ENCODE peak calls at places on chromosomes 7 and 10, in nine cellular contexts. Z is heart right ventricle; U is naive thymus-derived CD8-positive, alpha-beta T cell; P is A172; F is NCI-H774; X is NCI-H1105 treated with DMSO at 0.1 percent for 48 hours; A is iPS-NIHi11; I is posterior cingulate gyrus; S is stimulated activated CD4-positive, alpha-beta T cell treated with anti-CD3 and anti-CD28 coated beads, Interleukin-2, amount 100 ng/mL, for 48 hours. Q is an unnamed sample.

GRCh38 chr7:43585521-43585920 is 2.6 kb downstream of the STK17A start:
- DNase-seq in Z (no peak), U (no peak), P (peak), F (no peak), X (no peak), A (no peak), I (no peak), S (no peak), Q (no peak)

GRCh38 chr10:3785849-3786290 is 861 bp upstream of the KLF6 start:
- DNase-seq in Z (peak), U (no peak), P (no peak), F (no peak), X (no peak), A (peak), I (no peak), S (peak), Q (no peak)

GRCh38 chr7:103727982-103728610 is 261.4 kb downstream of the RELN start:
- DNase-seq in Z (no peak), U (no peak), P (no peak), F (no peak), X (no peak), A (no peak), I (no peak), S (no peak), Q (no peak)

GRCh38 chr10:24882047-24882698 is 70.2 kb downstream of the PRTFDC1 start:
- DNase-seq in Z (no peak), U (peak), P (peak), F (no peak), X (no peak), A (no peak), I (no peak), S (no peak), Q (peak)

GRCh38 chr10:113207924-113208323 is 257.9 kb downstream of the TCF7L2 start:
- DNase-seq in Z (no peak), U (no peak), P (no peak), F (no peak), X (no peak), A (no peak), I (no peak), S (no peak), Q (no peak)

GRCh38 chr7:100476903-100477870 is 1.8 kb downstream of the TSC22D4 start:
- DNase-seq in Z (no peak), U (no peak), P (no peak), F (no peak), X (no peak), A (peak), I (no peak), S (peak), Q (no peak)

GRCh38 chr10:8705415-8705814 is 650.9 kb downstream of the GATA3 start:
- DNase-seq in Z (no peak), U (no peak), P (no peak), F (no peak), X (no peak), A (no peak), I (no peak), S (no peak), Q (no peak)

GRCh38 chr7:82950436-82950835 is 212.2 kb downstream of the PCLO start:
- DNase-seq in Z (no peak), U (no peak), P (no peak), F (no peak), X (no peak), A (no peak), I (no peak), S (no peak), Q (no peak)

GRCh38 chr10:73205121-73205520 is 37.2 kb downstream of the FAM149B1 start:
- DNase-seq in Z (no peak), U (no peak), P (no peak), F (no peak), X (no peak), A (no peak), I (no peak), S (no peak), Q (no peak)

GRCh38 chr10:26157734-26158133 is 58.8 kb upstream of the GAD2 start:
- DNase-seq in Z (no peak), U (no peak), P (peak), F (no peak), X (no peak), A (peak), I (no peak), S (no peak), Q (no peak)

GRCh38 chr7:111126987-111127386 is 36.1 kb downstream of the LRRN3 start:
- DNase-seq in Z (no peak), U (no peak), P (peak), F (no peak), X (no peak), A (peak), I (no peak), S (no peak), Q (peak)

GRCh38 chr7:112594397-112594796 is 113.6 kb downstream of the LSMEM1 start:
- DNase-seq in Z (no peak), U (no peak), P (no peak), F (no peak), X (no peak), A (no peak), I (no peak), S (no peak), Q (no peak)

Q was measured in AG08395.